ENCODE peak calls at places on chromosomes 16 and 17, in eight cellular contexts. F is cardiac fibroblast; G is A549; M is T-helper 2 cell; E is COLO829; L is foreskin fibroblast; C is stimulated activated naive CD8-positive, alpha-beta T cell treated with anti-CD3 and anti-CD28 coated beads, Interleukin-15, amount 100 ng/mL, for 72 hours; H is fibroblast of mammary gland. V is an unnamed sample.

GRCh38 chr17:59330314-59330942 is 1.0 kb upstream of the YPEL2 start:
- DNase-seq in F (no peak), G (peak; percentile 75), M (no peak), E (no peak), L (peak; percentile 49), C (no peak), H (peak; percentile 39), V (peak; percentile 27)

GRCh38 chr16:69408451-69408850 is 16.0 kb upstream of the CYB5B start:
- DNase-seq in F (no peak), G (peak; percentile 88), M (no peak), E (no peak), L (no peak), C (no peak), H (no peak), V (no peak)

GRCh38 chr17:17051791-17052461 is 9.7 kb downstream of the MPRIP start:
- DNase-seq in F (no peak), G (no peak), M (no peak), E (no peak), L (peak; percentile 54), C (no peak), H (peak; percentile 39), V (peak; percentile 51)

GRCh38 chr16:3408561-3409197 is 7.7 kb downstream of the ZNF174 start:
- DNase-seq in F (no peak), G (no peak), M (no peak), E (no peak), L (no peak), C (no peak), H (no peak), V (no peak)

GRCh38 chr17:11803226-11803625 is 194.0 kb downstream of the ZNF18 start:
- DNase-seq in F (no peak), G (no peak), M (no peak), E (no peak), L (no peak), C (no peak), H (no peak), V (no peak)

GRCh38 chr16:56328276-56329022 is 96.9 kb downstream of the AMFR start:
- DNase-seq in F (no peak), G (no peak), M (no peak), E (no peak), L (no peak), C (no peak), H (no peak), V (no peak)

GRCh38 chr17:74427048-74427762 is 4.7 kb upstream of the GPRC5C start:
- DNase-seq in F (no peak), G (no peak), M (no peak), E (no peak), L (no peak), C (no peak), H (no peak), V (no peak)

GRCh38 chr17:43871947-43872690 is 25.1 kb downstream of the CD300LG start:
- DNase-seq in F (no peak), G (no peak), M (no peak), E (no peak), L (no peak), C (no peak), H (no peak), V (no peak)

GRCh38 chr17:82314012-82314720 is 3.2 kb downstream of the CD7 start:
- DNase-seq in F (no peak), G (no peak), M (no peak), E (no peak), L (no peak), C (no peak), H (no peak), V (no peak)

GRCh38 chr16:6946802-6947201 is 385.8 kb upstream of the RBFOX1 start:
- DNase-seq in F (no peak), G (no peak), M (no peak), E (no peak), L (no peak), C (no peak), H (no peak), V (no peak)

GRCh38 chr17:12545877-12546513 is 119.7 kb upstream of the MYOCD start:
- DNase-seq in F (peak; percentile 71), G (peak; percentile 75), M (no peak), E (peak; percentile 42), L (peak; percentile 66), C (peak; percentile 10), H (peak; percentile 69), V (peak; percentile 65)

GRCh38 chr16:88005148-88005547 is 53.9 kb downstream of the BANP start:
- DNase-seq in F (no peak), G (no peak), M (no peak), E (no peak), L (no peak), C (no peak), H (peak; percentile 44), V (no peak)

GRCh38 chr16:82631701-82632685 is 5.2 kb downstream of the CDH13 start:
- DNase-seq in F (no peak), G (peak; percentile 19), M (no peak), E (no peak), L (no peak), C (no peak), H (peak; percentile 41), V (no peak)

GRCh38 chr16:30368122-30368791 is 2.0 kb downstream of the TBC1D10B start:
- DNase-seq in F (peak; percentile 56), G (no peak), M (no peak), E (no peak), L (peak; percentile 86), C (no peak), H (peak; percentile 74), V (peak; percentile 49)

GRCh38 chr17:51245535-51245934 is 14.3 kb downstream of the MBTD1 start:
- DNase-seq in F (no peak), G (no peak), M (no peak), E (no peak), L (no peak), C (no peak), H (no peak), V (no peak)

GRCh38 chr17:40325156-40326013 is 16.4 kb downstream of the RARA start:
- DNase-seq in F (no peak), G (no peak), M (peak; percentile 55), E (no peak), L (peak; percentile 3), C (no peak), H (no peak), V (no peak)

GRCh38 chr17:48351916-48352332 is 78.1 kb downstream of the SKAP1 start:
- DNase-seq in F (peak; percentile 62), G (peak; percentile 52), M (peak; percentile 23), E (peak; percentile 47), L (peak; percentile 45), C (no peak), H (peak; percentile 66), V (peak; percentile 59)

GRCh38 chr16:64449511-64449910 is 672.4 kb downstream of the CDH11 start:
- DNase-seq in F (no peak), G (no peak), M (no peak), E (no peak), L (peak; percentile 41), C (no peak), H (no peak), V (no peak)

GRCh38 chr17:64358261-64358788 is 32.3 kb downstream of the PECAM1 start:
- DNase-seq in F (peak; percentile 51), G (no peak), M (no peak), E (no peak), L (peak; percentile 32), C (no peak), H (peak; percentile 83), V (peak; percentile 36)

GRCh38 chr16:67345401-67345800 is 18.8 kb downstream of the LRRC36 start:
- DNase-seq in F (no peak), G (no peak), M (no peak), E (no peak), L (no peak), C (no peak), H (no peak), V (no peak)

GRCh38 chr16:31032736-31033708 is at the start of gene STX4:
- DNase-seq in F (peak; percentile 99), G (peak; percentile 97), M (peak; percentile 99), E (peak; percentile 99), L (peak; percentile 99), C (peak; percentile 97), H (peak; percentile 98), V (peak; percentile 98)

GRCh38 chr17:35063514-35064223 is at the start of gene RFFL:
- DNase-seq in F (peak; percentile 96), G (peak; percentile 99), M (peak; percentile 82), E (peak; percentile 95), L (peak; percentile 98), C (peak; percentile 94), H (peak; percentile 99), V (peak; percentile 99)

GRCh38 chr16:83329466-83329865 is 478.3 kb upstream of the HSBP1 start:
- DNase-seq in F (no peak), G (no peak), M (no peak), E (no peak), L (peak; percentile 31), C (no peak), H (no peak), V (no peak)

GRCh38 chr16:54632322-54632721 is 298.3 kb upstream of the IRX5 start:
- DNase-seq in F (no peak), G (no peak), M (no peak), E (no peak), L (no peak), C (no peak), H (no peak), V (no peak)

GRCh38 chr17:51813166-51813783 is 345.2 kb downstream of the CA10 start:
- DNase-seq in F (no peak), G (no peak), M (no peak), E (no peak), L (no peak), C (no peak), H (no peak), V (no peak)

V was measured in fibroblast of villous mesenchyme.